ENCODE peak calls at places on chromosomes 2 and 18, in ten cellular contexts. S, P, G, Y, N, Q, C, J, T and A are unnamed samples. For H3K27me3, the result is how much of the 10 kb centered on the place peaks cover.

GRCh38 chr18:23194150-23194968 is 59.1 kb downstream of the CABLES1 start:
- DNase-seq in Y (peak), C (no peak), P (peak), J (peak), S (no peak), Q (peak), N (no peak), T (no peak), G (no peak), A (no peak)

GRCh38 chr2:143686585-143687164 is 557.5 kb downstream of the ARHGAP15 start:
- DNase-seq in T (peak), G (peak), P (peak), J (peak), Y (peak), C (peak), Q (peak), S (peak), N (peak), A (no peak)

GRCh38 chr2:45233301-45233700 is 224.0 kb upstream of the SIX2 start:
- DNase-seq in C (no peak), S (no peak), T (no peak), P (no peak), N (no peak), Y (no peak), G (no peak), J (peak), Q (no peak), A (no peak)

GRCh38 chr18:4734903-4735302 is 279.8 kb upstream of the DLGAP1 start:
- DNase-seq in C (no peak), T (no peak), P (no peak), Q (no peak), G (no peak), N (no peak), Y (no peak), S (no peak), J (no peak), A (peak)

GRCh38 chr2:241860184-241861078 is 1.7 kb upstream of the PDCD1 start:
- DNase-seq in G (no peak), Q (no peak), T (no peak), C (no peak), J (peak), P (no peak), S (no peak), Y (no peak), N (no peak), A (no peak)

GRCh38 chr2:176449852-176450251 is 180.6 kb downstream of the MTX2 start:
- DNase-seq in Q (peak), N (no peak), T (no peak), G (peak), S (no peak), C (peak), P (no peak), Y (peak), J (peak), A (no peak)

GRCh38 chr2:193963472-193964119 is 1693.4 kb upstream of the SLC39A10 start:
- DNase-seq in S (peak), N (peak), J (peak), T (peak), Q (peak), G (peak), Y (no peak), P (peak), C (peak), A (peak)

GRCh38 chr2:233519787-233520611 is 46.6 kb downstream of the USP40 start:
- DNase-seq in Q (no peak), C (no peak), S (no peak), J (no peak), Y (no peak), T (no peak), G (no peak), N (peak), P (no peak), A (no peak)

GRCh38 chr2:223054193-223054781 is 2.3 kb downstream of the KCNE4 start:
- DNase-seq in C (no peak), Y (peak), N (no peak), P (no peak), J (peak), Q (peak), S (no peak), G (no peak), T (peak), A (no peak)

GRCh38 chr18:56322403-56322802 is 316.0 kb downstream of the TXNL1 start:
- DNase-seq in Y (no peak), C (no peak), T (no peak), J (no peak), Q (no peak), G (no peak), S (no peak), N (no peak), P (no peak), A (no peak)

GRCh38 chr2:169462896-169463695 is 16.2 kb upstream of the BBS5 start:
- DNase-seq in Y (peak), G (no peak), C (no peak), P (peak), Q (peak), N (no peak), T (no peak), J (peak), S (no peak), A (no peak)

GRCh38 chr2:238945433-238946150 is 97.7 kb downstream of the TWIST2 start:
- DNase-seq in Q (peak), S (peak), Y (peak), J (peak), C (peak), G (peak), P (no peak), N (peak), T (peak), A (no peak)

GRCh38 chr2:64609229-64609994 is 44.3 kb downstream of the SERTAD2 start:
- DNase-seq in Q (peak), J (peak), G (peak), P (no peak), C (peak), Y (peak), S (peak), N (no peak), T (peak), A (no peak)

GRCh38 chr18:62564044-62564443 is 41.2 kb downstream of the ZCCHC2 start:
- DNase-seq in Q (no peak), S (no peak), G (no peak), N (no peak), T (no peak), P (no peak), Y (no peak), J (no peak), C (no peak), A (no peak)

GRCh38 chr2:159755788-159756187 is 42.2 kb downstream of the CD302 start:
- DNase-seq in N (peak), Y (peak), G (peak), J (peak), C (peak), P (peak), T (peak), Q (peak), S (no peak), A (no peak)

GRCh38 chr2:102085238-102085637 is 57.3 kb upstream of the IL1R1 start:
- DNase-seq in S (no peak), C (no peak), G (no peak), P (no peak), N (no peak), J (no peak), T (no peak), Q (no peak), Y (no peak), A (no peak)

GRCh38 chr2:102082591-102083586 is 59.7 kb upstream of the IL1R1 start:
- DNase-seq in C (no peak), P (peak), J (peak), Y (peak), T (peak), S (no peak), N (peak), Q (peak), G (no peak), A (peak)

GRCh38 chr2:102081600-102081999 is 60.9 kb upstream of the IL1R1 start:
- DNase-seq in J (no peak), C (no peak), N (no peak), T (no peak), Y (no peak), S (no peak), G (no peak), P (no peak), Q (peak), A (no peak)

GRCh38 chr2:102080451-102081054 is 62.0 kb upstream of the IL1R1 start:
- DNase-seq in C (no peak), J (peak), N (no peak), P (peak), Q (peak), G (no peak), T (no peak), S (no peak), Y (peak), A (no peak)

DNA sequence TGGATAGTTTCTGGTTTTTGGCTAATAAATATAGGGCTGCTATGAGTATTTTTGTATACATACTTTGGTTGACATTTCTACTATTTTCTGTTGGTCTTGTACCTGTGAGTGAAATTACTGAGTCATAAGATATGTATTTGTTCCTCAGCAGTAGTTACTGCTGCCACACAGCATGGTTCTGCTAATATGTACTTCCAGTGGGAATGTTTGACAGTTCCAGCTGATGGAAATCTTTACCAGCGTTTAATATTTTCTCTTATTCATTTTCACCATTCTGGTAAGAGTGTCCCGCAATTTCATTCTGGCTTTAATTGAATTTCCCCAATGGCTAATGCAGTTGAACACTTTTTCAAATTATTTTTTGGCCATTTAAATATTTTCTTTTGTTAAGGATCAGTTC is 57.9 kb upstream of the IL1R1 start:
- DNase-seq in G (no peak), N (no peak), J (no peak), Q (no peak), Y (no peak), S (no peak), P (no peak), C (no peak), T (no peak), A (no peak)
- H3K27me3 ChIP-seq in G (under half), N (under half), J (under half), Q (under half), Y (under half), S (under half), P (under half), C (under half), T (under half), A (under half)

GRCh38 chr2:97663626-97663961 is 250 bp downstream of the ACTR1B start:
- DNase-seq in T (no peak), Y (no peak), J (no peak), P (no peak), G (no peak), N (no peak), Q (no peak), S (no peak), C (no peak), A (no peak)

GRCh38 chr2:97663962-97664635 is at the start of gene ACTR1B:
- DNase-seq in S (peak), G (peak), C (peak), Q (peak), J (peak), T (peak), P (peak), Y (peak), N (peak), A (peak)

GRCh38 chr2:97661927-97662326 is 1.9 kb downstream of the ACTR1B start:
- DNase-seq in G (no peak), N (no peak), Y (no peak), C (no peak), Q (no peak), J (no peak), P (no peak), T (no peak), S (no peak), A (no peak)

GRCh38 chr2:97662386-97662894 is 1.4 kb downstream of the ACTR1B start:
- DNase-seq in N (no peak), P (no peak), G (no peak), Q (no peak), J (no peak), C (peak), S (peak), T (no peak), Y (no peak), A (no peak)

GRCh38 chr2:97662895-97663625 is 784 bp downstream of the ACTR1B start:
- DNase-seq in Y (peak), C (peak), P (peak), T (peak), J (peak), N (peak), S (peak), Q (peak), G (peak), A (peak)
- H3K4me2 ChIP-seq in Y (peak), C (peak), P (peak), T (peak), J (peak), N (peak), S (peak), Q (peak), G (peak), A (peak)

GRCh38 chr2:32068-32467 is 14.2 kb downstream of the FAM110C start:
- DNase-seq in T (no peak), Y (no peak), G (no peak), S (no peak), J (no peak), P (no peak), C (no peak), Q (no peak), N (no peak), A (no peak)
- H3K27me3 ChIP-seq in T (under half), Y (under half), G (under half), S (under half), J (under half), P (under half), C (under half), Q (under half), N (under half), A (under half)

GRCh38 chr2:33620-34019 is 12.7 kb downstream of the FAM110C start:
- DNase-seq in J (no peak), P (peak), C (no peak), N (peak), T (peak), S (no peak), Y (no peak), Q (no peak), G (peak), A (no peak)

GRCh38 chr2:38155-38554 is 8.2 kb downstream of the FAM110C start:
- DNase-seq in T (no peak), Q (no peak), C (no peak), Y (no peak), J (peak), N (no peak), P (peak), S (no peak), G (peak), A (no peak)

GRCh38 chr2:40452-40851 is 5.9 kb downstream of the FAM110C start:
- DNase-seq in Q (no peak), P (no peak), N (no peak), J (no peak), C (no peak), G (no peak), Y (no peak), S (no peak), T (no peak), A (no peak)

DNA sequence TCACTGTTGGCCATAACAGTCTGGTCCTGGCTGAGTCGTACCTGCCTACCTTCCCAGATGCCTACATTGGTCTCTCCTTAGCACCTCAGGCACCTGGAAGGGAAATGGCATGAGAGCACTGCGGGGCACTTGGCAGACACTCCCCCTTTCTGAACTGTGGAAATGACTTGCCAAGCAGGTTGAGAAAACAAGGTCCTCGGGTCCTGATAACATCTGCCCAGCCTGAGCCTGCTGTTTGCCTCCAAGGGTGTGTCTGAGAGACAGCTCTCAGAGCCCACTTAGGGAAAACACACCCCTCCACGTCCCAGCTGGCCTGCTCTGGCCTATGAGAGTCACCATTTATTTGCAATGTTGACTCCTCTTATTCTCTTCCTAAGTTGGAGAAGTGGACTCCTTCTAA is 10.5 kb downstream of the FAM110C start:
- DNase-seq in T (peak), N (no peak), S (no peak), Q (no peak), P (peak), J (no peak), G (peak), C (no peak), Y (no peak), A (no peak)
- H3K4me2 ChIP-seq in T (peak), N (no peak), S (no peak), Q (no peak), P (no peak), J (no peak), G (no peak), C (no peak), Y (no peak), A (no peak)

GRCh38 chr18:78977627-78978271 is 1.9 kb upstream of the SALL3 start:
- DNase-seq in T (no peak), G (peak), C (peak), N (no peak), Y (no peak), P (no peak), Q (peak), S (no peak), J (no peak), A (no peak)
- H3K27me3 ChIP-seq in T (half or more), G (under half), C (half or more), N (under half), Y (half or more), P (half or more), Q (under half), S (under half), J (half or more), A (under half)

GRCh38 chr2:181389524-181389923 is 67.7 kb upstream of the ITGA4 start:
- DNase-seq in J (no peak), P (no peak), Y (no peak), S (no peak), Q (no peak), C (no peak), T (no peak), G (no peak), N (no peak), A (no peak)

GRCh38 chr2:181380581-181380980 is 76.6 kb upstream of the ITGA4 start:
- DNase-seq in J (no peak), G (no peak), Y (no peak), S (peak), P (no peak), Q (no peak), C (no peak), N (no peak), T (no peak), A (no peak)

GRCh38 chr2:181384923-181385322 is 72.3 kb upstream of the ITGA4 start:
- DNase-seq in G (no peak), C (no peak), N (no peak), J (no peak), S (no peak), T (no peak), Q (no peak), P (no peak), Y (no peak), A (no peak)
- H3K4me2 ChIP-seq in G (no peak), C (no peak), N (no peak), J (no peak), S (no peak), T (no peak), Q (no peak), P (no peak), Y (no peak), A (no peak)

GRCh38 chr2:226066391-226066790 is 666.9 kb downstream of the NYAP2 start:
- DNase-seq in N (no peak), G (no peak), C (no peak), S (no peak), Q (no peak), P (no peak), Y (no peak), T (no peak), J (no peak), A (no peak)

GRCh38 chr2:226057914-226058313 is 658.4 kb downstream of the NYAP2 start:
- DNase-seq in N (no peak), S (no peak), J (no peak), Q (no peak), G (peak), Y (no peak), T (no peak), C (no peak), P (no peak), A (no peak)

GRCh38 chr2:226060228-226060627 is 660.7 kb downstream of the NYAP2 start:
- DNase-seq in S (no peak), C (no peak), J (no peak), N (peak), Y (peak), T (no peak), P (no peak), Q (no peak), G (no peak), A (no peak)

GRCh38 chr2:226066873-226067272 is 667.4 kb downstream of the NYAP2 start:
- DNase-seq in Q (no peak), C (no peak), T (no peak), G (no peak), N (no peak), P (no peak), J (no peak), Y (no peak), S (no peak), A (no peak)

DNA sequence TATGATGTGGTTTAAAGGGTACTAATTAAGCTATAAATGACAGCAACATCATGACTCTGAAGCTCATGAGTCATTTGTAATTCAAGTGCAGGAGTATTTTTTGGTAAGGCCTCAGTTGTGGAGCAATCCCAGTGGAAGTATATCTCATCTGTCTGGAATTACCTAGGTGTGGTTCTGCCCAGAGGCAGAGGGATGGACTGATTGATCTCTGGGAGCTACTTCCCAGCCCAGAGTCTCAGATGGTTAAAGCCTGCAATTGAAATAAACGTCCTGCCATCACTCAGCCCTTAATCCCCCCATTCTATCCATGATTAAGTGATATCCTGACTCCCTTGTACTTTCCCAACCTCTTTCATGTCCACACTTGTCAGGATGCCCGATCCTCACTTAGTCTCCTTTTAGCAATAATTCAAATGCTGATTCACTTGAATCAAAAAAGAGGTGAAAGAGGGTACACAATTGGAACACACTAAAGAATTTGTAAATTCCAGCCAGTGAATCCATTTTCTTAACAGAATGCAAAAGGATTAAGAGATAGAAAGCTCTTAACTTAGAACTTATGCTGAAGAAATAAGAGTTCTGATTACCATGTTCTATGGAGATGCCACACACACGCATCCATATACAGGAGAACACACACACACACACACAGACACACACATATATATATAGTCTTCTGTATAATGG is 664.3 kb downstream of the NYAP2 start:
- DNase-seq in G (no peak), C (no peak), Y (peak), N (no peak), Q (peak), T (no peak), P (peak), S (no peak), J (peak), A (no peak)
- H3K27me3 ChIP-seq in G (under half), C (under half), Y (under half), N (under half), Q (under half), T (under half), P (under half), S (under half), J (under half), A (under half)

DNA sequence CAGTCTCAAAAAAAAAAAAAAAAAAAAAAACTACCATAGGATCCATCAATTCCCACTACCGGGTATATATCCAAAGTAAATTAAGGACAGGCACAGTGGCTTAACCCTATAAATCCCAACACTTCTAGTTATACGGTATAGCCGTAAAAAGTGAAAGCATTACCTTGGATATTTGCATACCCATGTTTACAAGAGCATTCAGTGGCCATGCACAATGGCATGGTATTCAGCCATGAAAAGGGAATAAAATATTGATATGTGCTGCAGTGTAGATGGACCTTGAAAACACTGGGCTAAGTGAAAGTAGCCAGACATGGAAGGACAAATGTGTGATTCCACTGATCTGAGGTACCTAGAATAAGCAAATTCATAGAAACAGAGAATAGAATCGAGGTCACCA is 111.8 kb upstream of the CAB39 start:
- DNase-seq in P (no peak), S (no peak), J (no peak), N (no peak), G (no peak), Y (no peak), C (no peak), Q (no peak), T (no peak), A (no peak)
- H3K4me2 ChIP-seq in P (no peak), S (peak), J (no peak), N (no peak), G (no peak), Y (no peak), C (no peak), Q (no peak), T (no peak), A (peak)